ENCODE peak calls at places on chromosomes 7 and 10, in four cellular contexts. V, G, C and E are unnamed samples.
A peak's percentile ranks its signal among the peaks of the same experiment; 100 is the strongest.

GRCh38 chr7:105353752-105354328 is 34.9 kb downstream of the SRPK2 start:
- DNase-seq in V (no peak), G (no peak), C (peak; percentile 64), E (no peak)

GRCh38 chr7:4951903-4952636 is 6.9 kb downstream of the MMD2 start:
- DNase-seq in V (no peak), G (peak; percentile 16), C (peak; percentile 15), E (no peak)

GRCh38 chr10:17227367-17228080 is 517 bp upstream of the VIM start:
- DNase-seq in V (no peak), G (no peak), C (peak; percentile 57), E (no peak)

GRCh38 chr7:93307131-93307660 is 75.0 kb downstream of the VPS50 start:
- DNase-seq in V (no peak), G (peak; percentile 79), C (peak; percentile 79), E (no peak)

GRCh38 chr10:58647770-58648169 is 135.1 kb downstream of the BICC1 start:
- DNase-seq in V (no peak), G (peak; percentile 61), C (peak; percentile 40), E (no peak)

GRCh38 chr10:120583424-120584108 is 126.5 kb downstream of the PLPP4 start:
- DNase-seq in V (no peak), G (no peak), C (no peak), E (no peak)

GRCh38 chr10:119059557-119059956 is 21.1 kb downstream of the EIF3A start:
- DNase-seq in V (no peak), G (no peak), C (no peak), E (no peak)

GRCh38 chr10:69831231-69831855 is 29.6 kb downstream of the COL13A1 start:
- DNase-seq in V (no peak), G (no peak), C (no peak), E (no peak)

GRCh38 chr7:24290004-24290641 is 6.1 kb downstream of the NPY start:
- DNase-seq in V (peak; percentile 50), G (peak; percentile 68), C (peak; percentile 62), E (no peak)

GRCh38 chr10:132449051-132449825 is 52.2 kb downstream of the PWWP2B start:
- DNase-seq in V (no peak), G (peak; percentile 33), C (peak; percentile 8), E (no peak)

GRCh38 chr7:141225916-141226618 is 152.2 kb downstream of the TMEM178B start:
- DNase-seq in V (no peak), G (peak; percentile 1), C (no peak), E (no peak)